ENCODE peak calls at places on chromosome 21, in four cellular contexts. L, F, G and K are unnamed samples.

GRCh38 chr21:27954806-27955205 is 987.9 kb upstream of the ADAMTS5 start:
- DNase-seq in L (no peak), F (peak), G (no peak), K (no peak)

GRCh38 chr21:18249542-18250152 is 5.0 kb downstream of the CHODL start:
- DNase-seq in L (no peak), F (no peak), G (no peak), K (no peak)

GRCh38 chr21:44057960-44058651 is 46.0 kb downstream of the TRAPPC10 start:
- DNase-seq in L (no peak), F (no peak), G (no peak), K (peak)

GRCh38 chr21:38859852-38860251 is 54.1 kb downstream of the ETS2 start:
- DNase-seq in L (no peak), F (no peak), G (no peak), K (no peak)

GRCh38 chr21:43851593-43851992 is 13.4 kb upstream of the AGPAT3 start:
- DNase-seq in L (no peak), F (no peak), G (no peak), K (no peak)

GRCh38 chr21:34733866-34734265 is 65.1 kb downstream of the CLIC6 start:
- DNase-seq in L (no peak), F (peak), G (no peak), K (no peak)

GRCh38 chr21:26965567-26966359 is 1.1 kb downstream of the ADAMTS5 start:
- DNase-seq in L (no peak), F (no peak), G (no peak), K (peak)

GRCh38 chr21:38223893-38224540 is 32.8 kb upstream of the KCNJ15 start:
- DNase-seq in L (no peak), F (no peak), G (no peak), K (peak)

GRCh38 chr21:38861989-38862683 is 56.4 kb downstream of the ETS2 start:
- DNase-seq in L (no peak), F (no peak), G (no peak), K (peak)

GRCh38 chr21:35051287-35051818 is 2.3 kb upstream of the RUNX1 start:
- DNase-seq in L (peak), F (peak), G (peak), K (peak)

GRCh38 chr21:15730484-15731242 is 881 bp downstream of the USP25 start:
- DNase-seq in L (peak), F (no peak), G (no peak), K (no peak)

GRCh38 chr21:14523234-14523633 is 22.9 kb downstream of the SAMSN1 start:
- DNase-seq in L (peak), F (no peak), G (peak), K (peak)

GRCh38 chr21:16192900-16193299 is 463.1 kb downstream of the USP25 start:
- DNase-seq in L (no peak), F (no peak), G (no peak), K (no peak)

GRCh38 chr21:33857846-33858671 is 57.5 kb downstream of the ATP5PO start:
- DNase-seq in L (no peak), F (no peak), G (no peak), K (no peak)

GRCh38 chr21:36830041-36830440 is 131.1 kb downstream of the SIM2 start:
- DNase-seq in L (no peak), F (no peak), G (no peak), K (no peak)
- TF ChIP-seq CTCF in L (no peak), F (no peak), G (no peak), K (no peak)

DNA sequence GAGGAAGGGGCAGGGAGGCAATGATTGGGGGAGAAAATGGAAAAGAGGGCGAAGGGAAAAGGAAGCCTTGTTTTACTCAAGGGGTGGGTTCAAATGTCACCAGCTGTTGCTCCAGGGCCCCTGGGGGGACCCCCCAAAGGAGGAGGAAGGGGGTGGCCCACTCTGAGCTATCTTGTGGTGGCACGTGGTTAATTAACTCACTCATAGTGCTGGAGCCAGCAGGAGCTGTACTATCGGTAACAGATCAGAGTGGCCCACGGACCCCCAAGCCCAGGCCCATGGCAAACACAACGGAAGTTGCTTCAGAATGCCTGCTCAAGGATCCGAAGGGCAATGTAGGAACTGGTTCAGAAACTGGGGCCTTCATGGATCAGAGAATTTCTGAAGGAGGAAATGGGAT is 7.2 kb downstream of the TFF2 start:
- DNase-seq in L (no peak), F (no peak), G (no peak), K (no peak)
- TF ChIP-seq CTCF in L (no peak), F (no peak), G (no peak), K (no peak)

DNA sequence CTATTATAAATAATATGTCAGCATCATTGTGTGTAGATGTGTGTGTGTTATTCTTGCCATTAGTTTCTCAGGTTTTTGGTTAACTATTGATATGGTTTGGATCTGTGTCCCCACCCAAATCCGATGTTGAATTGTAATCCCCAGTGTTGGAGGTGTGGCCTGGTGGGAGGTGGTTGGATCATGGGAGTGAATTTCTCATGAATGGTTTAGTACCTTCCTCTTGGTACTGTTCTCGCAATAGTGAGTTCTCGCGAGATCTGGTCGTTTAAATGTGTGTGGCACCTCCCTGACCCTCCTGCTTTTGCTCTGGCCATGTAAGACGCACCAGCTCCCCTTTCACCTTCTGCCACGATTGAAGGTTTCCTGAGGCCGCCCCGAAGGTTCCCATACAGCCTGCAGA is 9.6 kb upstream of the POFUT2 start:
- DNase-seq in L (no peak), F (no peak), G (no peak), K (no peak)
- TF ChIP-seq CTCF in L (no peak), F (no peak), G (no peak), K (no peak)

DNA sequence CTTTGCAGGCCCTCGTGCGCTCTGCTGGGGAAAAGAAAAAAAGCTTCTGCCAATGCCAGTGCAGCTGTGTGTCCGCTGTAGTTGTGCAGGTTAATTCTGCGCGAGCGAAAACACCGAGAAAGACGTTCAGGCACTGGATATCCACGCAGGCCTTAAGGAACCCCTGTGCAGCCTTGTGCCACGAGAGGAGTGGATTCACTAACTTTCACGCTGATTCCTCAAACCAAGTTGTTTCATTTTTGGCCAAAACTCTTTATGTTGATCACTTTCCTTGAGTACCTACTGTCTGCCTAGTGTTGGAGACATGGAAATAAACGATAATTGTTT is 583 bp upstream of the SCAF4 start:
- DNase-seq in L (no peak), F (no peak), G (no peak), K (no peak)
- TF ChIP-seq CTCF in L (no peak), F (no peak), G (no peak), K (no peak)

DNA sequence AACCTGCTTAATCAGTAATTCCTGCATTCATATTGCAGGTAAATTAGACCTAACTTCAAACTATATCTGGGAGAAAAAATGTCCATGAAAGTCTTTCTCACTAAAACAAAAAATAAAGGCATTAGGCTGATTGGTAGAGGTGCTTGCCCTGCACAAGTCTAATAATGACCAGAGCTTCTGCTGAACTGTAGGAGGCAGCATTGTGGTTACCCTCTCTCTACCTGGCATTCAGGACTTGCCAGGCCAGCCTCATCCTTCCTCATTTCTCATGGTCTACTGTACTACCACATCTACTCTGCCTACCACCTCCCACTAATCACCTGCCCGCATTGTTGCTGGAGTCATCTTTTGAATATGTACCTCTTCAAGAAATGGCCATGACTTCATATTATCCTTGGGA is 60.8 kb upstream of the KRTAP11-1 start:
- DNase-seq in L (no peak), F (no peak), G (no peak), K (no peak)
- TF ChIP-seq CTCF in L (no peak), F (no peak), G (no peak), K (no peak)

GRCh38 chr21:31993826-31994791 is 121.3 kb downstream of the HUNK start:
- DNase-seq in L (no peak), F (no peak), G (no peak), K (no peak)

GRCh38 chr21:31992391-31992790 is 119.6 kb downstream of the HUNK start:
- DNase-seq in L (no peak), F (no peak), G (no peak), K (no peak)

GRCh38 chr21:31988492-31989285 is 115.9 kb downstream of the HUNK start:
- DNase-seq in L (no peak), F (no peak), G (no peak), K (no peak)

GRCh38 chr21:31987696-31988095 is 114.9 kb downstream of the HUNK start:
- DNase-seq in L (no peak), F (no peak), G (no peak), K (no peak)

GRCh38 chr21:31991356-31992331 is 118.8 kb downstream of the HUNK start:
- DNase-seq in L (no peak), F (no peak), G (no peak), K (no peak)
- TF ChIP-seq CTCF in L (no peak), F (no peak), G (no peak), K (no peak)